ENCODE peak calls at places on chromosome 7, in seven cellular contexts. A is activated naive CD4-positive, alpha-beta T cell treated with anti-CD3 and anti-CD28 coated beads, Interleukin-2, amount 50 U/mL, for 72 hours; U is AG10803; K is fibroblast of lung; V is amniotic stem cell; C is AG08395; T is iPS-NIHi11. X is an unnamed sample.

GRCh38 chr7:100799037-100799896 is 28.1 kb downstream of the EPHB4 start:
- DNase-seq in C (peak), T (peak), A (no peak), V (no peak), U (peak), K (peak), X (peak)

GRCh38 chr7:20301311-20301939 is 29.3 kb upstream of the ITGB8 start:
- DNase-seq in T (no peak), U (no peak), K (peak), A (no peak), V (no peak), C (no peak), X (no peak)

GRCh38 chr7:64685741-64686140 is 19.8 kb downstream of the ZNF107 start:
- DNase-seq in A (no peak), T (no peak), V (no peak), K (no peak), C (no peak), U (no peak), X (no peak)

GRCh38 chr7:42574693-42575084 is 337.2 kb downstream of the C7orf25 start:
- DNase-seq in K (no peak), V (no peak), C (peak), T (peak), A (no peak), U (peak), X (no peak)

GRCh38 chr7:6382797-6383196 is 65.0 kb downstream of the DAGLB start:
- DNase-seq in V (no peak), T (no peak), C (no peak), U (peak), A (no peak), K (no peak), X (no peak)

GRCh38 chr7:32385316-32385956 is 104.7 kb downstream of the LSM5 start:
- DNase-seq in U (no peak), V (no peak), C (no peak), A (no peak), K (no peak), T (no peak), X (no peak)

GRCh38 chr7:43204081-43204480 is 91.6 kb downstream of the HECW1 start:
- DNase-seq in U (peak), C (peak), V (no peak), K (peak), A (no peak), T (no peak), X (peak)

GRCh38 chr7:44076101-44076895 is 6.0 kb downstream of the POLM start:
- DNase-seq in A (no peak), K (no peak), U (no peak), V (no peak), C (no peak), T (no peak), X (no peak)

GRCh38 chr7:32255036-32255435 is 184.8 kb upstream of the PDE1C start:
- DNase-seq in K (no peak), T (no peak), U (no peak), C (no peak), A (no peak), V (no peak), X (no peak)

GRCh38 chr7:148773344-148773743 is 74.6 kb downstream of the CUL1 start:
- DNase-seq in C (no peak), T (no peak), K (peak), A (no peak), U (no peak), V (no peak), X (no peak)

GRCh38 chr7:127953966-127954365 is 77.3 kb downstream of the LRRC4 start:
- DNase-seq in C (no peak), U (no peak), K (peak), V (no peak), A (no peak), T (no peak), X (no peak)

GRCh38 chr7:51313276-51314035 is 3.2 kb downstream of the COBL start:
- DNase-seq in U (no peak), V (no peak), K (no peak), C (no peak), T (no peak), A (no peak), X (no peak)

GRCh38 chr7:5824297-5824610 is 42.8 kb upstream of the RNF216 start:
- DNase-seq in C (no peak), K (no peak), A (no peak), T (no peak), U (no peak), V (no peak), X (no peak)

GRCh38 chr7:140688341-140688740 is 8.2 kb upstream of the NDUFB2 start:
- DNase-seq in U (no peak), V (no peak), K (no peak), C (no peak), A (no peak), T (no peak), X (no peak)

GRCh38 chr7:135923700-135924261 is 53.4 kb downstream of the MTPN start:
- DNase-seq in T (peak), C (peak), K (peak), V (peak), U (peak), A (no peak), X (peak)

GRCh38 chr7:66535414-66536329 is 93.0 kb upstream of the KCTD7 start:
- DNase-seq in C (no peak), V (no peak), T (no peak), K (no peak), U (no peak), A (no peak), X (no peak)

GRCh38 chr7:16765436-16765859 is 11.9 kb downstream of the TSPAN13 start:
- DNase-seq in K (no peak), T (no peak), V (no peak), A (no peak), C (no peak), U (no peak), X (no peak)

GRCh38 chr7:74023037-74023436 is 4.9 kb upstream of the ELN start:
- DNase-seq in A (no peak), T (no peak), C (peak), V (peak), U (peak), K (peak), X (peak)

GRCh38 chr7:452230-452751 is 67.4 kb downstream of the PDGFA start:
- DNase-seq in A (no peak), V (no peak), T (peak), K (peak), U (peak), C (peak), X (peak)

GRCh38 chr7:36775061-36775631 is 50.9 kb upstream of the AOAH start:
- DNase-seq in A (no peak), U (no peak), V (no peak), T (no peak), C (no peak), K (no peak), X (no peak)

GRCh38 chr7:90816511-90817142 is 220.5 kb downstream of the CDK14 start:
- DNase-seq in V (peak), U (peak), A (no peak), K (peak), C (peak), T (no peak), X (peak)

GRCh38 chr7:74633451-74633921 is 24.0 kb upstream of the GTF2I start:
- DNase-seq in T (no peak), C (no peak), V (no peak), U (no peak), A (no peak), K (no peak), X (no peak)

GRCh38 chr7:41931263-41931646 is 228.4 kb upstream of the INHBA start:
- DNase-seq in A (no peak), K (no peak), U (no peak), T (no peak), C (no peak), V (no peak), X (no peak)

GRCh38 chr7:72153132-72153512 is 259.0 kb downstream of the CALN1 start:
- DNase-seq in T (no peak), K (no peak), V (no peak), U (no peak), C (no peak), A (no peak), X (no peak)

GRCh38 chr7:41774966-41775365 is 72.1 kb upstream of the INHBA start:
- DNase-seq in A (no peak), K (no peak), C (no peak), T (no peak), V (no peak), U (no peak), X (no peak)

GRCh38 chr7:37832194-37832593 is 16.2 kb upstream of the NME8 start:
- DNase-seq in U (peak), T (no peak), V (no peak), A (no peak), C (peak), K (peak), X (peak)

GRCh38 chr7:124388751-124389150 is 355.9 kb upstream of the TMEM229A start:
- DNase-seq in T (no peak), C (no peak), K (no peak), V (no peak), U (no peak), A (no peak), X (no peak)

GRCh38 chr7:130856866-130857265 is 122.9 kb upstream of the KLF14 start:
- DNase-seq in T (no peak), C (no peak), V (no peak), A (no peak), K (no peak), U (no peak), X (no peak)

GRCh38 chr7:49802600-49802999 is 29.2 kb downstream of the VWC2 start:
- DNase-seq in V (no peak), A (no peak), T (no peak), K (no peak), C (no peak), U (no peak), X (no peak)

GRCh38 chr7:87530126-87530525 is 54.6 kb upstream of the ABCB4 start:
- DNase-seq in V (no peak), K (no peak), A (no peak), U (no peak), T (no peak), C (no peak), X (no peak)

GRCh38 chr7:66769833-66770512 is 29.4 kb downstream of the RABGEF1 start:
- DNase-seq in C (peak), A (no peak), T (no peak), K (peak), V (no peak), U (peak), X (peak)

GRCh38 chr7:151494569-151495284 is 25.0 kb downstream of the RHEB start:
- DNase-seq in C (no peak), U (no peak), A (no peak), V (no peak), T (no peak), K (peak), X (no peak)

GRCh38 chr7:137167609-137168008 is 175.9 kb downstream of the PTN start:
- DNase-seq in T (no peak), C (no peak), A (no peak), K (no peak), U (no peak), V (no peak), X (no peak)

GRCh38 chr7:81990395-81990794 is 220.5 kb upstream of the HGF start:
- DNase-seq in V (no peak), K (peak), A (no peak), T (no peak), C (peak), U (peak), X (peak)

GRCh38 chr7:32427769-32428291 is 62.4 kb downstream of the LSM5 start:
- DNase-seq in A (no peak), U (peak), T (peak), V (peak), C (peak), K (peak), X (peak)

GRCh38 chr7:92608380-92609322 is 18.5 kb upstream of the FAM133B start:
- DNase-seq in A (no peak), K (no peak), U (no peak), C (no peak), V (no peak), T (peak), X (no peak)

X was measured in AG08396.